ENCODE peak calls at places on chromosomes 3 and 15, in five cellular contexts. One of them, this sample, is unnamed.

GRCh38 chr3:71438004-71438685 is 145.4 kb downstream of the FOXP1 start:
- DNase-seq in uterus: no peak
- DNase-seq in CD8-positive, alpha-beta memory T cell: no peak
- DNase-seq in HCT116: no peak
- DNase-seq in heart left ventricle: no peak
- DNase-seq in this sample: no peak

GRCh38 chr3:22947741-22948140 is 255.4 kb upstream of the UBE2E2 start:
- DNase-seq in uterus: no peak
- DNase-seq in CD8-positive, alpha-beta memory T cell: no peak
- DNase-seq in HCT116: no peak
- DNase-seq in heart left ventricle: no peak
- DNase-seq in this sample: no peak

GRCh38 chr3:195892355-195893120 is 15.8 kb downstream of the TNK2 start:
- DNase-seq in uterus: peak; percentile 62
- DNase-seq in CD8-positive, alpha-beta memory T cell: no peak
- DNase-seq in HCT116: no peak
- DNase-seq in heart left ventricle: peak; percentile 79
- DNase-seq in this sample: no peak

GRCh38 chr15:32718082-32718821 is 448 bp downstream of the GREM1 start:
- DNase-seq in uterus: no peak
- DNase-seq in CD8-positive, alpha-beta memory T cell: no peak
- DNase-seq in HCT116: no peak
- DNase-seq in heart left ventricle: no peak
- DNase-seq in this sample: no peak

GRCh38 chr15:87610366-87610765 is 646.2 kb downstream of the NTRK3 start:
- DNase-seq in uterus: no peak
- DNase-seq in CD8-positive, alpha-beta memory T cell: no peak
- DNase-seq in HCT116: no peak
- DNase-seq in heart left ventricle: no peak
- DNase-seq in this sample: no peak

GRCh38 chr3:4290272-4290893 is 12.8 kb upstream of the SETMAR start:
- DNase-seq in uterus: no peak
- DNase-seq in CD8-positive, alpha-beta memory T cell: peak; percentile 4
- DNase-seq in HCT116: no peak
- DNase-seq in heart left ventricle: no peak
- DNase-seq in this sample: no peak

GRCh38 chr3:28267984-28268849 is 26.8 kb downstream of the CMC1 start:
- DNase-seq in uterus: no peak
- DNase-seq in CD8-positive, alpha-beta memory T cell: no peak
- DNase-seq in HCT116: no peak
- DNase-seq in heart left ventricle: no peak
- DNase-seq in this sample: no peak

GRCh38 chr3:5304789-5305680 is 117.5 kb downstream of the EDEM1 start:
- DNase-seq in uterus: no peak
- DNase-seq in CD8-positive, alpha-beta memory T cell: no peak
- DNase-seq in HCT116: peak; percentile 31
- DNase-seq in heart left ventricle: peak; percentile 16
- DNase-seq in this sample: no peak

GRCh38 chr15:42494998-42495360 is 455 bp upstream of the SNAP23 start:
- DNase-seq in uterus: peak; percentile 70
- DNase-seq in CD8-positive, alpha-beta memory T cell: peak; percentile 30
- DNase-seq in HCT116: no peak
- DNase-seq in heart left ventricle: peak; percentile 76
- DNase-seq in this sample: no peak

GRCh38 chr3:65030847-65031463 is 343.2 kb upstream of the ADAMTS9 start:
- DNase-seq in uterus: peak; percentile 47
- DNase-seq in CD8-positive, alpha-beta memory T cell: no peak
- DNase-seq in HCT116: no peak
- DNase-seq in heart left ventricle: no peak
- DNase-seq in this sample: no peak

GRCh38 chr3:35776346-35776745 is 137.0 kb downstream of the ARPP21 start:
- DNase-seq in uterus: no peak
- DNase-seq in CD8-positive, alpha-beta memory T cell: no peak
- DNase-seq in HCT116: no peak
- DNase-seq in heart left ventricle: no peak
- DNase-seq in this sample: no peak

GRCh38 chr3:175656451-175656850 is 797.3 kb downstream of the NAALADL2 start:
- DNase-seq in uterus: no peak
- DNase-seq in CD8-positive, alpha-beta memory T cell: no peak
- DNase-seq in HCT116: no peak
- DNase-seq in heart left ventricle: no peak
- DNase-seq in this sample: no peak

GRCh38 chr3:170038434-170039110 is 777 bp downstream of the GPR160 start:
- DNase-seq in uterus: no peak
- DNase-seq in CD8-positive, alpha-beta memory T cell: peak; percentile 1
- DNase-seq in HCT116: no peak
- DNase-seq in heart left ventricle: no peak
- DNase-seq in this sample: no peak

GRCh38 chr3:130386604-130387263 is 41.3 kb downstream of the COL6A5 start:
- DNase-seq in uterus: no peak
- DNase-seq in CD8-positive, alpha-beta memory T cell: no peak
- DNase-seq in HCT116: no peak
- DNase-seq in heart left ventricle: no peak
- DNase-seq in this sample: no peak

GRCh38 chr3:104564045-104564643 is 802.6 kb upstream of the ALCAM start:
- DNase-seq in uterus: peak; percentile 21
- DNase-seq in CD8-positive, alpha-beta memory T cell: peak; percentile 42
- DNase-seq in HCT116: peak; percentile 42
- DNase-seq in heart left ventricle: no peak
- DNase-seq in this sample: peak; percentile 56

GRCh38 chr3:69197922-69198540 is 75.6 kb upstream of the LMOD3 start:
- DNase-seq in uterus: no peak
- DNase-seq in CD8-positive, alpha-beta memory T cell: peak; percentile 37
- DNase-seq in HCT116: no peak
- DNase-seq in heart left ventricle: no peak
- DNase-seq in this sample: no peak

GRCh38 chr15:79640206-79640605 is 208.1 kb downstream of the MINAR1 start:
- DNase-seq in uterus: no peak
- DNase-seq in CD8-positive, alpha-beta memory T cell: no peak
- DNase-seq in HCT116: peak; percentile 26
- DNase-seq in heart left ventricle: peak; percentile 43
- DNase-seq in this sample: no peak

GRCh38 chr3:16534914-16535301 is 21.4 kb upstream of the RFTN1 start:
- DNase-seq in uterus: no peak
- DNase-seq in CD8-positive, alpha-beta memory T cell: no peak
- DNase-seq in HCT116: no peak
- DNase-seq in heart left ventricle: no peak
- DNase-seq in this sample: no peak

GRCh38 chr3:55701997-55702396 is 214.9 kb upstream of the WNT5A start:
- DNase-seq in uterus: no peak
- DNase-seq in CD8-positive, alpha-beta memory T cell: no peak
- DNase-seq in HCT116: no peak
- DNase-seq in heart left ventricle: no peak
- DNase-seq in this sample: no peak

GRCh38 chr15:100740105-100740504 is 137.7 kb downstream of the ASB7 start:
- DNase-seq in uterus: no peak
- DNase-seq in CD8-positive, alpha-beta memory T cell: no peak
- DNase-seq in HCT116: no peak
- DNase-seq in heart left ventricle: no peak
- DNase-seq in this sample: no peak

GRCh38 chr3:50531201-50531600 is 27.8 kb upstream of the CACNA2D2 start:
- DNase-seq in uterus: no peak
- DNase-seq in CD8-positive, alpha-beta memory T cell: no peak
- DNase-seq in HCT116: no peak
- DNase-seq in heart left ventricle: no peak
- DNase-seq in this sample: no peak

GRCh38 chr3:185930393-185931107 is 7.3 kb downstream of the TRA2B start:
- DNase-seq in uterus: no peak
- DNase-seq in CD8-positive, alpha-beta memory T cell: no peak
- DNase-seq in HCT116: no peak
- DNase-seq in heart left ventricle: no peak
- DNase-seq in this sample: no peak

GRCh38 chr3:14202874-14203520 is 24.4 kb downstream of the LSM3 start:
- DNase-seq in uterus: no peak
- DNase-seq in CD8-positive, alpha-beta memory T cell: no peak
- DNase-seq in HCT116: no peak
- DNase-seq in heart left ventricle: no peak
- DNase-seq in this sample: peak; percentile 37

GRCh38 chr3:102400142-102400541 is 34.7 kb upstream of the ZPLD1 start:
- DNase-seq in uterus: no peak
- DNase-seq in CD8-positive, alpha-beta memory T cell: no peak
- DNase-seq in HCT116: peak; percentile 22
- DNase-seq in heart left ventricle: no peak
- DNase-seq in this sample: no peak

GRCh38 chr3:135982404-135982761 is 16.9 kb downstream of the PPP2R3A start:
- DNase-seq in uterus: no peak
- DNase-seq in CD8-positive, alpha-beta memory T cell: no peak
- DNase-seq in HCT116: no peak
- DNase-seq in heart left ventricle: no peak
- DNase-seq in this sample: no peak

GRCh38 chr3:94360982-94361381 is 298.1 kb downstream of the NSUN3 start:
- DNase-seq in uterus: peak; percentile 23
- DNase-seq in CD8-positive, alpha-beta memory T cell: no peak
- DNase-seq in HCT116: no peak
- DNase-seq in heart left ventricle: peak; percentile 25
- DNase-seq in this sample: no peak

DNA sequence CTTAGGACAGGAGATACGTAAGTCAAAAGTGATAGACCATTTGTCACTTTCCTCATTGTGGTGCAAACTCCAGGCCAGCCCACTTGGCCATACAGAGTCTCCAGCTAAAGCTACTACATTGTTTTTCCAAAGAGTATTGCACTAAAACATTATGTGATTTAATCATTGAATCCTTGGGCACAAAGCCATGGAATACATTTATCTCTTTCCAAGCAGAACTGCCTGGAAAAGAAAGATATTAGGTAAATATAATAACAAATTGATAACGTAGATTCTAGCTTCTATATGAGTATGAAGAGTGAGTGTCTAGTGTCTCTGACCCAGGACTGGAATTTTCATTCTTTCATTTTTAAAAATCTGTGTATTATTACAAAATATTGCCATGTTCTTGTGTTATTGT is 863.7 kb upstream of the SEMA6D start:
- DNase-seq in uterus: no peak
- DNase-seq in CD8-positive, alpha-beta memory T cell: no peak
- DNase-seq in HCT116: no peak
- DNase-seq in heart left ventricle: no peak
- DNase-seq in this sample: no peak
- H3K9me3 ChIP-seq in uterus: no peaks in the 10 kb centered on the region
- H3K9me3 ChIP-seq in CD8-positive, alpha-beta memory T cell: no peaks in the 10 kb centered on the region
- H3K9me3 ChIP-seq in HCT116: peaks cover 16% of the 10 kb centered on the region
- H3K9me3 ChIP-seq in heart left ventricle: no peaks in the 10 kb centered on the region
- H3K9me3 ChIP-seq in this sample: no peaks in the 10 kb centered on the region

DNA sequence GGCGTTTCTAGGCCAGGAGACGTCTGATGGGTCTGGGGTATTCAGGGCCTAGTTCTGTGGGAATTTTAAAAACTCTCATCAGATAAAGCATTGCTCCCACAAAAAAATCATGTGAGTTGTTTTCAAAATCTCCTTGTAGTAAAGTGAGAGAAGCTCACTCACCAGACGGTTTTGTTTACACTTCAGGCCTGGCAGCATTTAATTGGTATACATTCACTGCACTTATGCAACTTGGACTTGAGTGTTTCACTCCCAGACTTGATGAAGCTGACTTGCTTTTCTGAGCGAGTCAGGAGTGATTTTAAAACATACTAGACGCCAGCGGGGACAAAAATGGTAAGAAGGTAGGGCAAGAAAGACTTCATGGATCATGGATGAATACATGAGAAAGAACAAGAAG is 75.2 kb downstream of the SLCO3A1 start:
- DNase-seq in uterus: no peak
- DNase-seq in CD8-positive, alpha-beta memory T cell: no peak
- DNase-seq in HCT116: no peak
- DNase-seq in heart left ventricle: no peak
- DNase-seq in this sample: no peak
- H3K4me1 ChIP-seq in uterus: no peaks in the 10 kb centered on the region
- H3K4me1 ChIP-seq in CD8-positive, alpha-beta memory T cell: no peaks in the 10 kb centered on the region
- H3K4me1 ChIP-seq in HCT116: no peaks in the 10 kb centered on the region
- H3K4me1 ChIP-seq in heart left ventricle: peaks cover 37% of the 10 kb centered on the region
- H3K4me1 ChIP-seq in this sample: peaks cover 4% of the 10 kb centered on the region

GRCh38 chr3:159796226-159796625 is 192.4 kb upstream of the IL12A start:
- DNase-seq in uterus: no peak
- DNase-seq in CD8-positive, alpha-beta memory T cell: no peak
- DNase-seq in HCT116: no peak
- DNase-seq in heart left ventricle: no peak
- DNase-seq in this sample: no peak
- H3K27ac ChIP-seq in uterus: peak overlapping the region; percentile 66
- H3K27ac ChIP-seq in CD8-positive, alpha-beta memory T cell: no peak overlapping the region
- H3K27ac ChIP-seq in HCT116: no peak overlapping the region
- H3K27ac ChIP-seq in heart left ventricle: peak overlapping the region; percentile 82
- H3K27ac ChIP-seq in this sample: peak overlapping the region; percentile 68

DNA sequence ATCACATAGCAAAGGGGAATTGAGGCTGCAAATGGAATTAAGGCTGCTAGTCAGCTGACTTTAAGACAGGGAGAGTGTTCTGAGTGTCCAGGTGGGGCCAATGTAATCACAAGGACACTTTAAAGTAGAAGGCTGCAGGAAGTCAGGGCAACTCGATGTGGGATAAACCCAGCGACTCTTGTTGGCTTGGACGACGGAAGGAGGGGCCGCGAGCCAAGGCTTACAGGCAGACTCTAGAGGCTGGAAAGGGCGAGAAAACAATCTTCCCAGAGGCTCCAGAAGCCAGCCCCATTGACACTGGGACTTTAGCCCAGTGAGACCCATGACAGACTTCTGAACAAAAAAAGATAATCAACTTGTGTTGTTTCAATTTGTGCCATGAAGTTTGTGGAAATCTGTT is 12.9 kb upstream of the MUSTN1 start:
- DNase-seq in uterus: no peak
- DNase-seq in CD8-positive, alpha-beta memory T cell: no peak
- DNase-seq in HCT116: no peak
- DNase-seq in heart left ventricle: no peak
- DNase-seq in this sample: no peak
- H3K9me3 ChIP-seq in uterus: no peaks in the 10 kb centered on the region
- H3K9me3 ChIP-seq in CD8-positive, alpha-beta memory T cell: no peaks in the 10 kb centered on the region
- H3K9me3 ChIP-seq in HCT116: no peaks in the 10 kb centered on the region
- H3K9me3 ChIP-seq in heart left ventricle: no peaks in the 10 kb centered on the region
- H3K9me3 ChIP-seq in this sample: no peaks in the 10 kb centered on the region

GRCh38 chr15:63478243-63478642 is 26.1 kb upstream of the USP3 start:
- DNase-seq in uterus: no peak
- DNase-seq in CD8-positive, alpha-beta memory T cell: no peak
- DNase-seq in HCT116: no peak
- DNase-seq in heart left ventricle: no peak
- DNase-seq in this sample: no peak
- H3K4me1 ChIP-seq in uterus: no peaks in the 10 kb centered on the region
- H3K4me1 ChIP-seq in CD8-positive, alpha-beta memory T cell: peaks cover 69% of the 10 kb centered on the region
- H3K4me1 ChIP-seq in HCT116: no peaks in the 10 kb centered on the region
- H3K4me1 ChIP-seq in heart left ventricle: no peaks in the 10 kb centered on the region
- H3K4me1 ChIP-seq in this sample: no peaks in the 10 kb centered on the region

GRCh38 chr3:43704697-43705096 is 14.0 kb downstream of the ABHD5 start:
- DNase-seq in uterus: no peak
- DNase-seq in CD8-positive, alpha-beta memory T cell: no peak
- DNase-seq in HCT116: no peak
- DNase-seq in heart left ventricle: no peak
- DNase-seq in this sample: no peak

GRCh38 chr3:43709022-43709421 is 18.3 kb downstream of the ABHD5 start:
- DNase-seq in uterus: no peak
- DNase-seq in CD8-positive, alpha-beta memory T cell: no peak
- DNase-seq in HCT116: no peak
- DNase-seq in heart left ventricle: no peak
- DNase-seq in this sample: no peak

GRCh38 chr3:43706342-43706741 is 15.6 kb downstream of the ABHD5 start:
- DNase-seq in uterus: no peak
- DNase-seq in CD8-positive, alpha-beta memory T cell: no peak
- DNase-seq in HCT116: no peak
- DNase-seq in heart left ventricle: no peak
- DNase-seq in this sample: no peak

GRCh38 chr3:43707998-43708397 is 17.3 kb downstream of the ABHD5 start:
- DNase-seq in uterus: no peak
- DNase-seq in CD8-positive, alpha-beta memory T cell: no peak
- DNase-seq in HCT116: peak; percentile 85
- DNase-seq in heart left ventricle: no peak
- DNase-seq in this sample: no peak

GRCh38 chr3:43707266-43707665 is 16.5 kb downstream of the ABHD5 start:
- DNase-seq in uterus: no peak
- DNase-seq in CD8-positive, alpha-beta memory T cell: no peak
- DNase-seq in HCT116: no peak
- DNase-seq in heart left ventricle: no peak
- DNase-seq in this sample: no peak
- H3K27ac ChIP-seq in uterus: no peak overlapping the region
- H3K27ac ChIP-seq in CD8-positive, alpha-beta memory T cell: no peak overlapping the region
- H3K27ac ChIP-seq in HCT116: peak overlapping the region; percentile 17
- H3K27ac ChIP-seq in heart left ventricle: no peak overlapping the region
- H3K27ac ChIP-seq in this sample: peak overlapping the region; percentile 66

This sample was measured in breast epithelium.